ENCODE peak calls at places on chromosomes 12 and 14, in seven cellular contexts. H is GM12878, I is endothelial cell of umbilical vein, X is K562, J is HCT116, Q is HepG2, Z is H1. M is an unnamed sample.

GRCh38 chr14:80940146-80940545 is 1.4 kb downstream of the CEP128 start:
- DNase-seq in Z (no peak), H (no peak), Q (no peak), X (no peak), I (no peak), J (no peak), M (no peak)

GRCh38 chr14:79661762-79662161 is 549.5 kb downstream of the DIO2 start:
- DNase-seq in I (peak; percentile 2), X (no peak), J (no peak), Z (no peak), Q (no peak), H (no peak), M (no peak)

GRCh38 chr12:69039881-69040280 is 106.9 kb upstream of the CPM start:
- DNase-seq in J (no peak), Z (no peak), I (no peak), X (no peak), H (no peak), Q (no peak), M (no peak)

GRCh38 chr14:64715146-64715627 is 11.0 kb downstream of the PLEKHG3 start:
- DNase-seq in Z (no peak), I (no peak), H (no peak), J (no peak), Q (no peak), X (no peak), M (peak; percentile 47)

GRCh38 chr12:97639702-97640101 is 177.1 kb downstream of the RMST start:
- DNase-seq in I (no peak), H (no peak), Z (no peak), J (no peak), Q (peak; percentile 7), X (no peak), M (peak; percentile 17)

GRCh38 chr14:38125484-38125912 is 82.2 kb upstream of the SSTR1 start:
- DNase-seq in H (no peak), I (peak; percentile 4), X (no peak), Q (no peak), J (no peak), Z (no peak), M (no peak)

GRCh38 chr12:89636054-89636775 is 72.4 kb downstream of the ATP2B1 start:
- DNase-seq in Q (no peak), Z (no peak), H (no peak), I (no peak), X (no peak), J (no peak), M (no peak)

GRCh38 chr12:119649202-119649808 is 18.6 kb upstream of the PRKAB1 start:
- DNase-seq in X (peak; percentile 58), Z (no peak), J (no peak), H (no peak), I (no peak), Q (no peak), M (peak; percentile 56)

GRCh38 chr12:58576965-58577364 is 343.3 kb downstream of the LRIG3 start:
- DNase-seq in I (no peak), J (no peak), Z (no peak), Q (no peak), H (no peak), X (no peak), M (no peak)

GRCh38 chr14:88452231-88452630 is 66.8 kb downstream of the SPATA7 start:
- DNase-seq in Z (peak; percentile 52), Q (no peak), X (no peak), I (no peak), H (no peak), J (no peak), M (peak; percentile 47)

GRCh38 chr12:83826112-83826511 is 1086.5 kb downstream of the SLC6A15 start:
- DNase-seq in X (peak; percentile 11), I (peak; percentile 8), H (no peak), Q (no peak), J (peak; percentile 22), Z (peak; percentile 87), M (peak; percentile 76)

GRCh38 chr14:104843442-104844305 is 21.4 kb upstream of the CEP170B start:
- DNase-seq in I (no peak), Q (no peak), X (no peak), J (no peak), H (no peak), Z (peak; percentile 72), M (peak; percentile 94)

GRCh38 chr14:36654185-36655053 is 7.2 kb upstream of the PAX9 start:
- DNase-seq in J (no peak), I (no peak), Q (no peak), Z (peak; percentile 66), X (no peak), H (no peak), M (peak; percentile 78)
- TF ChIP-seq EZH2 in J (no peak), I (no peak), Q (no peak), Z (peak; percentile 96), X (no peak), H (no peak), M (peak; percentile 93)

DNA sequence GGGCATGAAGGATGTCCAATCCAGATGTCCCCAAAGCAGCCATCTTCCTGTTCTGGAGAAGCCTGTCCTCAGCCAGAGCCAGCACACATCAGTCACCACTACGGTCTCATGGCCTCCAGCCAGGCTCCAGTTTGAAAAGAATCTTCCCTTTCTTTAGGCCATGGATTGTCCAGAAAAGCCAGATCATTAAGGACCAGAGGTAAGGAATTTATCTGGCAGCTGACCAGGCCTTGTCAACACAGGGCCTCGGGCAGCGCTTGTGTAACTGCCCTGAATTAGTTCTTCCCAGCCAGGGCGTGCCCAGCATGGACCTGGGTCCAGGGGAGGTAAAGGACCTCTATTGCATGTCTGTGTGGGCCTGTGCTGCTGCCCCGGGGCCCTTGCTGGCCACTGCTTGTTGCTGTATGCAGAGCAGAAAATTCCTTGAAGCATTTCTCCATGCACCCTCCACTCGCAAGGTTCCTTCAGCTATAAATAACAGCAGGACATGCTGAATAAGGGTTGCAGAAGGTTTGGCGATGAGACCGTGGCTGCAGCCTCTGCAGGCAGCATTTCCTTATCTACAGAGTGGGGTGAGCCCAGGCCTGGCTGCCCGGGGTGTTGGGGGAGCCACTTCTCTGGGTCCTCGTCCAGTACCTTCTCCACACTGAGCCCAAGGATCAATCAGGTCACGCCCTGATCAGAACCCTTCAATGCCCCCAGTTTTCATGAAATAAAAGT is 21.7 kb upstream of the VPS37B start:
- DNase-seq in J (no peak), I (no peak), Z (no peak), H (no peak), X (no peak), Q (peak; percentile 86), M (no peak)
- TF ChIP-seq POLR2AphosphoS5 in J (peak; percentile 57), I (no peak), Z (no peak), H (no peak), X (no peak), Q (no peak), M (no peak)

DNA sequence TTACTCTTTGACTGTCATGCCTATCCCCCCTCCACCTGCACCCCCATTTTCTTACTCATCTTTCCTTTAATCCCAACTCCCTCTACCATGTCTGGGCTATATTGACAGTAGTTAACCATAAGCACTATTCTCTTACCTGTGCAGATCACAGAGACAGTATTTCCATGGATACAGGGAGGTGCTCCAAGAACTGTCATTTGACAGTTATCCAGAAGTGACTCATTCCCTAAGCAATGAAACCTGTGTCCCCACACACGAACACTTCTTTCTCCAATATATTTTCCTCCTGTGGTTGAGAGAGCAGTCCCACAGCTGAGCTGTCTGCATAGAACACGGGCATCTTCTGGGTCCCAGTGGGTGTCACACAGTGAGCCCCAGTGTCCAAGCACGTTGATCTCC is 68.8 kb downstream of the CD163L1 start:
- DNase-seq in H (no peak), Z (no peak), X (no peak), I (no peak), J (no peak), Q (no peak), M (no peak)
- H2AFZ ChIP-seq in H (no peak overlapping the region), Z (no peak overlapping the region), X (no peak overlapping the region), I (no peak overlapping the region), J (no peak overlapping the region), Q (no peak overlapping the region), M (no peak overlapping the region)

DNA sequence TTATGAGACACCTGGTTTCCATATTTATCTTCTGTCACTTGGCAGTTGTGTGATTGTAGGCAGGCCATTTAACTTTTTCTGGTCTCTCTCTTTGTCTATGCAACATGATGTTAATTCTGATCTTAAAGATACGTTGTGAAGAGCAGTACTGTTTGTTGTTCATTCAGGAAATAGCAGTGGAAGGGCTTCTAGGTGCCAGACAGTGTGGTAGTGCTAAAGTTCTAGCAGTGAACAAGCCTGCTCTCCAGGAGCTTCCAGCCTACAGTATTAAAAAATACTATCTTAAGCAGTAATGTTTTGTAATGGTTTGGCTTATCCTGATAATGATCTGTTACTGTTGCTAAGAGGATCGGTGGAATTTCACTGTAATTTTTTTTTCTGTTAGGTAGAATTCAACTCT is 15.2 kb downstream of the NAA30 start:
- DNase-seq in J (no peak), I (no peak), Z (no peak), H (no peak), Q (no peak), X (no peak), M (no peak)
- TF ChIP-seq EZH2 in J (no peak), I (no peak), Z (no peak), H (no peak), Q (no peak), X (no peak), M (no peak)

DNA sequence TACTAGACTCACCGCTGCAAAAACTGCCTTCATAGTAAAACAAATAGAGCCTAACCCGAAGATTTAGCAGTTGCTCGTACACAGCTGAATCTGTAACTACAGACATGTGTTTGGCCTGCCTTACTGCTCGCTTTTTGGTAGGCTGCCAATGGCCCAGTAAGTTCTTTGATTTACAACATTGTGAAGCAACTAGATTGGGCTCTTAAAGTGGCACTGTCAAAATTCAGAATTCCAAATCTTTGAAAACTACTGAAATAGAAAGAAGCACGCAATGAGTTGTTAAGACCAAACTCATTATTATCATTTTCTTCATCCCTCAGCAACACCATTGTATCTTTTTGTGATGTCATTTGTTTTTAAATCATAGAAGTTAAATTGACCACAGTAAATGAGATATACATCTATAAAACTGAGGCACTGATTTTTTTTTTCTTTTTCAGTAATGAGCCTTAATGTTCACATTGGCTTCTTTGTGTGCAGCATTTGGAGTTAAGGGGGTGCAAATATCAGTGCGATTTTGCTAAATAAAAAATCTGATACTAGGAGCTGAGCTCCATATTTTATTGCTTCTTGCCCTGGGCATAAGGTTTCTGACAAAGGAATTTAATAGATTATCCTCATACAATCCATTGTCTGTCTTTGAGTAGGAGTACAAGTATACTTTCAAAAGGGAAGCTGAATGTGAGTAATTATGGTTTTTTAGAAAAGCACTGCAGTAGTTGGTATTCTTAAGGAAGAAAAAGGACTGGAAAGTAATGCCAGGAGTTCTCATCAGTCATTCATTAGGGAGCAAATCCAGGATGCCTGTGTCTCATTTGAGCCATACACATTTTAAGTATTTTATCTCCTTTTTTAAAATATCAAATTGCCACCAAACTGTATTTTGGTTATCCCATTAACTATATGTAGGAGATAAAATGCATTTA is 138.5 kb downstream of the KICS2 start:
- DNase-seq in J (no peak), I (peak; percentile 61), Z (no peak), Q (no peak), H (no peak), X (no peak), M (no peak)
- TF ChIP-seq POLR2AphosphoS5 in J (no peak), I (no peak), Z (no peak), Q (no peak), H (no peak), X (no peak), M (no peak)